ENCODE peak calls at places on chromosome 7, in four cellular contexts. L is heart left ventricle; R is CD8-positive, alpha-beta memory T cell; X is skeletal muscle cell. A is an unnamed sample.

GRCh38 chr7:50190772-50191171 is 97.7 kb upstream of the ZPBP start:
- DNase-seq in L (no peak), R (no peak), X (no peak), A (no peak)

GRCh38 chr7:31022726-31023125 is 29.4 kb upstream of the ADCYAP1R1 start:
- DNase-seq in L (no peak), R (no peak), X (no peak), A (no peak)

GRCh38 chr7:33869176-33869575 is 36.2 kb upstream of the BMPER start:
- DNase-seq in L (no peak), R (no peak), X (no peak), A (no peak)

GRCh38 chr7:134458341-134458805 is 527 bp downstream of the AKR1B1 start:
- DNase-seq in L (peak), R (peak), X (no peak), A (peak)

GRCh38 chr7:49094866-49095265 is 170.5 kb downstream of the CDC14C start:
- DNase-seq in L (no peak), R (no peak), X (no peak), A (no peak)

GRCh38 chr7:80623465-80624252 is 14.8 kb upstream of the CD36 start:
- DNase-seq in L (peak), R (no peak), X (no peak), A (no peak)

GRCh38 chr7:31100445-31100844 is 48.3 kb downstream of the ADCYAP1R1 start:
- DNase-seq in L (no peak), R (no peak), X (no peak), A (no peak)

GRCh38 chr7:33423646-33424020 is 294.3 kb downstream of the BBS9 start:
- DNase-seq in L (no peak), R (no peak), X (no peak), A (peak)

GRCh38 chr7:44390701-44391100 is 65.3 kb upstream of the CAMK2B start:
- DNase-seq in L (peak), R (no peak), X (no peak), A (no peak)

GRCh38 chr7:124276005-124276606 is 243.2 kb upstream of the TMEM229A start:
- DNase-seq in L (no peak), R (no peak), X (no peak), A (no peak)

GRCh38 chr7:36563706-36564325 is 160.5 kb downstream of the AOAH start:
- DNase-seq in L (no peak), R (no peak), X (no peak), A (no peak)

GRCh38 chr7:75951506-75951905 is 36.6 kb downstream of the POR start:
- DNase-seq in L (no peak), R (no peak), X (no peak), A (no peak)

GRCh38 chr7:18521945-18522566 is 26.5 kb downstream of the HDAC9 start:
- DNase-seq in L (no peak), R (no peak), X (no peak), A (peak)

GRCh38 chr7:18457832-18458231 is 37.7 kb upstream of the HDAC9 start:
- DNase-seq in L (no peak), R (no peak), X (no peak), A (no peak)

GRCh38 chr7:34675749-34676374 is 17.8 kb downstream of the NPSR1 start:
- DNase-seq in L (no peak), R (no peak), X (no peak), A (no peak)

GRCh38 chr7:114175140-114175539 is 239.5 kb upstream of the FOXP2 start:
- DNase-seq in L (no peak), R (no peak), X (no peak), A (no peak)

DNA sequence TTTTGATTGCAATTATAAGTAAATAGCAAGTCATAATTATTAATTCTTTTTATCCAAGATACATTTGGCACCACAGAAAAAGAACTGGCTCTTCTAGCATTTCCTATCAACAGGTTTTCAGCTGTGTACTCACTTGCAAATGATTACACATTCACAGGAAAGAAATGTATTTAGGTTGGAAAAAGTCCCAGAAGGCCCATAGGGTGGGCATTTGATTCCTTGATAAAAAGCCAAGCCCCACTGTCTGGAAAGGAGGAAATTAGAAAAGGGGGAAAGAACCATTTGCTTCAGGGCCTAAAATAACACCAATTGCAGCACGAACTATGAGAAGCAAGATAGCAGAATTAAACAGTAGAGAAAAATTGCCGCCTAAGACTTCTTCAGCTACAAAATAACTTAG is 80.8 kb upstream of the COL1A2 start:
- DNase-seq in L (no peak), R (no peak), X (peak), A (no peak)
- H3K4me3 ChIP-seq in L (no peak), R (no peak), X (no peak), A (no peak)

DNA sequence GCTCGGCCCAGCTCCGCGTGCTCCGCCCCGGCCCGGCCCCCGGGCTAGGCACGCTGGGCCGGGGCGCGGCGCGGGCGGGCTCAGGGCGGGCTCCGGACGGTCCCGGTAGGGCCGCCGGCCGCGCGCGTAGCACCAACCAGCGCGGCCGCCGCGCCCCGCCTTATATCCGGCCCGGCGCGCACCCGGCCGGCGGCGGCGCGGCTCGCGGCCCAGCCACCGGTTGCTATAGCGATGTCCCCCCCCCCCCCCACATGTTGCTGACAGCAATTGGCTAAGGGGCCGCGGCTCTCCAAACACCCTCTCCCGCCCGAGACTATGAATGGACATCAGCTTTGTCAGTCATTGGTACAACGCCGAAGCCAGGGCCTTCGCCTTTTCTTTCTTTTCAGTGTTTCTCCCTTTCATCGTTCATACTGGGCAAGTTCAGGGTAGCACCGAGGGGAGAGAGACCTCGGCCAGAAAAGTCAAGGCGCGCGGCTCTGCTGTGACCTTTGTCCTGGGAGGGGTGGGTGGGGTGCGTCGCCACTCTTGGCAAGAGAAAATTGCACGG is 354.1 kb downstream of the DNAJB6 start:
- DNase-seq in L (peak), R (no peak), X (no peak), A (no peak)
- H3K4me3 ChIP-seq in L (peak), R (no peak), X (no peak), A (no peak)

DNA sequence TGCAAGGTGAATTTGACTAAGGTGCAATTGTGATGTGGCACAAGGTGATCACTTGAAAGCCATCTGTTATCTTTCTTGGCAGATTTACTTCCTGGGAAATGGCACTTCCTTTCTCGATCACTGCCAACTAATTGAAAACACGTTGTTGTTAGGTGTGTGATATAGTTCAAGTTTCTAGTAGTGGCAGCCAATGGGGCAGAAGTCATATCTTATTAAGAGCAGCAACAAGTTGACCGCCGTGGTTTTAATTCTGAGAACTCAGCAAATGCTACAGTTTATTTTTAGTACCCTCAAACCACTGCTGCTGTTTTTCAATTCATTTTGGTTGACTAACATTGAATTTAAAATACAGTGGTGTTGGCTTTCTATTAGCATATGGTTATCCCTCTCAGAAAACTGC is 1.6 kb downstream of the CHN2 start:
- DNase-seq in L (no peak), R (no peak), X (no peak), A (no peak)
- H3K4me3 ChIP-seq in L (peak), R (peak), X (no peak), A (no peak)

GRCh38 chr7:135920478-135920877 is 56.7 kb downstream of the MTPN start:
- DNase-seq in L (no peak), R (no peak), X (no peak), A (no peak)
- H3K4me3 ChIP-seq in L (no peak), R (no peak), X (no peak), A (no peak)

GRCh38 chr7:81627565-81628287 is 142.1 kb downstream of the HGF start:
- DNase-seq in L (no peak), R (no peak), X (peak), A (no peak)
- H3K4me3 ChIP-seq in L (no peak), R (no peak), X (no peak), A (no peak)

GRCh38 chr7:39086638-39087360 is 109.1 kb downstream of the POU6F2 start:
- DNase-seq in L (no peak), R (no peak), X (no peak), A (no peak)

GRCh38 chr7:39085590-39086049 is 107.9 kb downstream of the POU6F2 start:
- DNase-seq in L (no peak), R (no peak), X (no peak), A (no peak)

GRCh38 chr7:39084344-39084743 is 106.6 kb downstream of the POU6F2 start:
- DNase-seq in L (no peak), R (no peak), X (no peak), A (no peak)

GRCh38 chr7:39085189-39085588 is 107.5 kb downstream of the POU6F2 start:
- DNase-seq in L (no peak), R (no peak), X (no peak), A (no peak)

DNA sequence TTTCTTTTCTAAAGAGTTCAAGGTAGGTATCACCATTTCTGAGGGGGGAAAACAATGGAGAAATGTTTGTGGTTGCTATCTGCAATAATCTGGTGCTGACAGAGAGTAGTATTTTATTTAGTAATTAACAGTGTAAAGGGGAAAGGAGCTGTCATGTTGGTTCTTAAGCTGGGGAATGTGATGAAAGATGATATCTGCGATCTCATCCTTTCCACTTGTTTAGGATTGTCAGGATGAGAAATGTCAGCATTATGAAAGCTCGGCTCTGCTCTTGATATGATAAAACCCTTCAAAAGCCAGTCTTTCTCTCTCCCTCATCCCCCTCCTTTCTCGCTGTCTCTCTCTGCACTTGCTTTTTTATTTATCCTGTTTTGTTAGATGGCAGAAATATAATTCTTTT is 106.1 kb downstream of the POU6F2 start:
- DNase-seq in L (no peak), R (no peak), X (no peak), A (no peak)
- H3K4me3 ChIP-seq in L (no peak), R (no peak), X (no peak), A (no peak)